ENCODE peak calls at places on chromosomes 5 and 9, in eight cellular contexts. O is foreskin keratinocyte, G is dorsolateral prefrontal cortex, Q is cardiac muscle cell, M is psoas muscle, D is MM.1S, A is Peyer's patch, C is tibial nerve. E is an unnamed sample.

GRCh38 chr5:94694671-94695070 is 76.2 kb downstream of the SLF1 start:
- DNase-seq in G (no peak), D (no peak), A (no peak), O (no peak), M (no peak), Q (no peak), C (no peak), E (no peak)

GRCh38 chr9:79264511-79265448 is 307.0 kb upstream of the TLE4 start:
- DNase-seq in C (no peak), M (no peak), Q (no peak), O (no peak), G (no peak), D (no peak), A (no peak), E (no peak)

GRCh38 chr5:19608434-19608833 is 379.6 kb downstream of the CDH18 start:
- DNase-seq in A (no peak), Q (peak; percentile 0), G (no peak), O (peak; percentile 16), C (no peak), M (no peak), D (peak; percentile 37), E (no peak)

GRCh38 chr5:139228201-139228796 is 30.1 kb upstream of the SIL1 start:
- DNase-seq in Q (no peak), O (no peak), C (no peak), G (no peak), A (no peak), M (no peak), D (no peak), E (no peak)

GRCh38 chr5:132428147-132428482 is 58.6 kb downstream of the SLC22A5 start:
- DNase-seq in Q (no peak), D (no peak), C (no peak), O (no peak), A (no peak), G (no peak), M (no peak), E (no peak)

GRCh38 chr9:84325347-84325982 is 15.1 kb downstream of the SLC28A3 start:
- DNase-seq in D (no peak), A (no peak), M (no peak), Q (no peak), O (peak; percentile 77), G (no peak), C (no peak), E (no peak)

GRCh38 chr9:135365013-135365768 is 114.4 kb upstream of the PPP1R26 start:
- DNase-seq in C (no peak), A (no peak), D (no peak), Q (no peak), O (no peak), G (no peak), M (no peak), E (no peak)

GRCh38 chr5:68450245-68450852 is 234.8 kb downstream of the PIK3R1 start:
- DNase-seq in Q (peak; percentile 41), O (peak; percentile 62), M (no peak), C (no peak), G (no peak), D (no peak), A (no peak), E (no peak)

GRCh38 chr9:15529566-15530324 is 19.0 kb upstream of the PSIP1 start:
- DNase-seq in Q (no peak), G (no peak), O (no peak), C (no peak), M (no peak), A (no peak), D (no peak), E (no peak)

GRCh38 chr9:126397056-126397455 is 70.4 kb downstream of the MVB12B start:
- DNase-seq in C (no peak), G (no peak), Q (no peak), M (no peak), O (no peak), D (peak; percentile 98), A (no peak), E (peak; percentile 39)

GRCh38 chr5:38871790-38872551 is 26.2 kb downstream of the OSMR start:
- DNase-seq in A (no peak), Q (peak; percentile 97), C (no peak), M (no peak), G (no peak), O (peak; percentile 100), D (no peak), E (no peak)

GRCh38 chr5:83993803-83994202 is 273.1 kb upstream of the HAPLN1 start:
- DNase-seq in O (no peak), M (no peak), G (no peak), D (no peak), A (no peak), Q (no peak), C (no peak), E (no peak)

GRCh38 chr5:149851211-149851610 is 93.4 kb downstream of the PDE6A start:
- DNase-seq in C (no peak), G (no peak), Q (no peak), D (no peak), O (no peak), M (no peak), A (no peak), E (no peak)

GRCh38 chr5:149853701-149854100 is 90.9 kb downstream of the PDE6A start:
- DNase-seq in A (no peak), D (no peak), M (no peak), O (no peak), G (no peak), C (no peak), Q (no peak), E (no peak)

GRCh38 chr5:149854881-149855280 is 89.7 kb downstream of the PDE6A start:
- DNase-seq in M (no peak), C (no peak), A (no peak), D (no peak), G (no peak), Q (no peak), O (no peak), E (no peak)

GRCh38 chr5:149855371-149855770 is 89.2 kb downstream of the PDE6A start:
- DNase-seq in O (no peak), A (no peak), D (no peak), M (no peak), Q (no peak), C (no peak), G (no peak), E (no peak)

DNA sequence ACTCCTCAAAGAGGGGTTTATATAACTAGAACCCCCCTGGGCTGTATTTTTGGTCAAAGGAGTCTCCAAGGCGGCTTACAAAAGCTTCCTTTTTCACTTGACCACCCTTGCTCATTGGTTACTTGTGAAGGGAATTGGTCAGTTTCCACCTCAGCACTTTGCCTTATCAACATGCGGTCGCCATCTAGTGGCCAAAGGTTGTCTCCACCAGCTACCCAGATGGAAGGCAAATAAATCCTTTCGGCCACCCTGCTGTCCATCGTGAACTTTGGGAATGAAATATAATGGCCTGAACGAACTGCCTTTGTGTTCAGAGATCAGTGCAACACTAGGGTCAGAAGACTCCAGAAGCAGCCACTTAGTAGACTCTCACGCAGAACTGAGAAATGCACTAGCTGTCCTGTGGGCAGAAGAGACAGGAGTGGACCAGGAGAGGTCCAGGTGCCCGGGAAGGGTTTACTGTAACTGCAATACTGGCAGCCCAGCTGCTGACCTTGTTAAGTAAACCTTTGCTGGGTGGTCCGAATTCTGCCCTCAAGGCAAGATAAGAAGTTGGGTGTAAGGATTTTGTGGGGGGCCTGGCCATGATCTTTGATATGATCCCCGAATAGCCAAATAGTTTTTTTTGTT is 91.5 kb downstream of the PDE6A start:
- DNase-seq in O (no peak), G (peak; percentile 77), D (peak; percentile 65), C (peak; percentile 93), A (peak; percentile 70), Q (peak; percentile 88), M (peak; percentile 86), E (peak; percentile 38)
- TF ChIP-seq CTCF in O (peak; percentile 83), G (peak; percentile 79), D (peak; percentile 92), C (peak; percentile 83), A (peak; percentile 80), Q (peak; percentile 91), M (peak; percentile 86), E (peak; percentile 71)

DNA sequence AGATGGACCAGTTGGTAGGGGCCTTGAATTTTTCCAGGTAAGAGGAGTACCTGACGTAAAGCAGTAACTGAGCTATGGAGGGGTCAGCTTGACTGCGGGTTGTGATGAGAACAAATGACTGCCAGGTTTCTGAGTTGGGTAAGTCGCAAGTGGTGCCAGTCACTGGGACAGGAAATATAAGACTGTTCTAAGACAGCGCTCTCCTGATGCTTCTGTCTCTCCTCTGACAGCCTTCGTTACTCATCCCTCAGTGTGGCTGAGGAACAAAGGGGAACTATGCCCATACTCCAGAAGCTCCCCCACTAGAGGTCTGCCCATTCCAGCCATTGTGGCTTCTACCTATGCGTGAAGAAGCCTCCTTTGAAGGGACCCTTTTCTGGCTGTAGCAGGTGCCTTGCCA is 13.3 kb downstream of the CAVIN4 start:
- DNase-seq in G (no peak), M (no peak), O (no peak), A (no peak), D (no peak), C (no peak), Q (no peak), E (no peak)
- H3K27ac ChIP-seq in G (peak overlapping the region; percentile 46), M (peak overlapping the region; percentile 74), O (no peak overlapping the region), A (no peak overlapping the region), D (no peak overlapping the region), C (no peak overlapping the region), Q (no peak overlapping the region), E (no peak overlapping the region)

GRCh38 chr9:99826579-99826978 is 4.9 kb downstream of the NR4A3 start:
- DNase-seq in M (no peak), A (no peak), C (no peak), D (no peak), G (no peak), O (peak; percentile 52), Q (no peak), E (no peak)
- H3K27me3 ChIP-seq in M (peaks cover 2% of the 10 kb centered on the region), A (no peaks in the 10 kb centered on the region), C (no peaks in the 10 kb centered on the region), D (peaks cover 17% of the 10 kb centered on the region), G (peaks cover 12% of the 10 kb centered on the region), O (peaks cover 97% of the 10 kb centered on the region), Q (peaks cover 92% of the 10 kb centered on the region), E (peaks cover 55% of the 10 kb centered on the region)

GRCh38 chr9:99251157-99251556 is 29.1 kb downstream of the SEC61B start:
- DNase-seq in Q (no peak), A (no peak), G (no peak), M (no peak), D (no peak), C (no peak), O (no peak), E (no peak)

GRCh38 chr9:99257723-99258364 is 35.8 kb downstream of the SEC61B start:
- DNase-seq in Q (no peak), D (no peak), A (no peak), G (no peak), M (peak; percentile 92), C (no peak), O (no peak), E (no peak)

GRCh38 chr9:99253134-99253533 is 31.1 kb downstream of the SEC61B start:
- DNase-seq in O (no peak), Q (no peak), M (no peak), C (no peak), G (no peak), A (no peak), D (no peak), E (no peak)

GRCh38 chr9:99255651-99256050 is 33.6 kb downstream of the SEC61B start:
- DNase-seq in Q (no peak), D (no peak), G (no peak), M (no peak), A (no peak), C (no peak), O (no peak), E (no peak)

GRCh38 chr9:99253772-99254431 is 31.8 kb downstream of the SEC61B start:
- DNase-seq in G (peak; percentile 55), A (no peak), Q (no peak), C (no peak), M (no peak), O (peak; percentile 72), D (peak; percentile 93), E (no peak)
- TF ChIP-seq CTCF in G (peak; percentile 22), A (no peak), Q (no peak), C (no peak), M (no peak), O (no peak), D (peak; percentile 35), E (no peak)

E was measured in CD4-positive, alpha-beta T cell.